ENCODE peak calls at places on chromosomes 12 and 14, in five cellular contexts. One of them, this sample, is unnamed.

GRCh38 chr12:27620121-27620520 is 76.1 kb upstream of the REP15 start:
- DNase-seq in GM23248: no peak
- DNase-seq in astrocyte: no peak
- DNase-seq in IMR-90: no peak
- DNase-seq in mesendoderm: no peak
- DNase-seq in this sample: no peak

GRCh38 chr14:77022219-77022852 is 6.2 kb downstream of the IRF2BPL start:
- DNase-seq in GM23248: no peak
- DNase-seq in IMR-90: no peak
- DNase-seq in mesendoderm: no peak
- DNase-seq in astrocyte: no peak
- DNase-seq in this sample: no peak

GRCh38 chr14:26525057-26525456 is 72.8 kb downstream of the NOVA1 start:
- DNase-seq in astrocyte: no peak
- DNase-seq in IMR-90: no peak
- DNase-seq in mesendoderm: no peak
- DNase-seq in GM23248: peak
- DNase-seq in this sample: no peak

GRCh38 chr14:76936483-76936882 is 92.0 kb downstream of the IRF2BPL start:
- DNase-seq in astrocyte: peak
- DNase-seq in IMR-90: peak
- DNase-seq in mesendoderm: no peak
- DNase-seq in GM23248: peak
- DNase-seq in this sample: no peak

GRCh38 chr14:81219821-81220487 is 805 bp downstream of the GTF2A1 start:
- DNase-seq in mesendoderm: peak
- DNase-seq in GM23248: peak
- DNase-seq in IMR-90: peak
- DNase-seq in astrocyte: no peak
- DNase-seq in this sample: peak

GRCh38 chr12:89138048-89138852 is 214.1 kb downstream of the DUSP6 start:
- DNase-seq in GM23248: peak
- DNase-seq in astrocyte: peak
- DNase-seq in mesendoderm: no peak
- DNase-seq in IMR-90: peak
- DNase-seq in this sample: no peak

GRCh38 chr12:120988658-120989057 is 10.3 kb downstream of the HNF1A start:
- DNase-seq in IMR-90: no peak
- DNase-seq in GM23248: no peak
- DNase-seq in astrocyte: no peak
- DNase-seq in mesendoderm: no peak
- DNase-seq in this sample: no peak

GRCh38 chr12:76198839-76199238 is 114.4 kb upstream of the NAP1L1 start:
- DNase-seq in GM23248: no peak
- DNase-seq in mesendoderm: no peak
- DNase-seq in astrocyte: no peak
- DNase-seq in IMR-90: no peak
- DNase-seq in this sample: no peak

GRCh38 chr12:67911789-67912188 is 77.5 kb upstream of the IFNG-AS1 start:
- DNase-seq in IMR-90: no peak
- DNase-seq in GM23248: no peak
- DNase-seq in mesendoderm: no peak
- DNase-seq in astrocyte: no peak
- DNase-seq in this sample: no peak

GRCh38 chr14:88194531-88194930 is 128.5 kb downstream of the KCNK10 start:
- DNase-seq in GM23248: no peak
- DNase-seq in astrocyte: no peak
- DNase-seq in mesendoderm: peak
- DNase-seq in IMR-90: no peak
- DNase-seq in this sample: no peak

GRCh38 chr12:132776816-132777568 is 15.4 kb upstream of the ANKLE2 start:
- DNase-seq in GM23248: no peak
- DNase-seq in mesendoderm: no peak
- DNase-seq in IMR-90: peak
- DNase-seq in astrocyte: peak
- DNase-seq in this sample: no peak

GRCh38 chr12:108727868-108728735 is 3.2 kb downstream of the CORO1C start:
- DNase-seq in astrocyte: peak
- DNase-seq in mesendoderm: no peak
- DNase-seq in GM23248: no peak
- DNase-seq in IMR-90: no peak
- DNase-seq in this sample: no peak

GRCh38 chr14:99729991-99730875 is 46.1 kb downstream of the CYP46A1 start:
- DNase-seq in astrocyte: no peak
- DNase-seq in IMR-90: peak
- DNase-seq in mesendoderm: peak
- DNase-seq in GM23248: peak
- DNase-seq in this sample: peak

GRCh38 chr12:118714051-118714460 is 267.3 kb upstream of the SRRM4 start:
- DNase-seq in astrocyte: no peak
- DNase-seq in GM23248: peak
- DNase-seq in mesendoderm: peak
- DNase-seq in IMR-90: no peak
- DNase-seq in this sample: peak

GRCh38 chr14:76908834-76909233 is 82.6 kb downstream of the LRRC74A start:
- DNase-seq in GM23248: no peak
- DNase-seq in mesendoderm: no peak
- DNase-seq in astrocyte: no peak
- DNase-seq in IMR-90: no peak
- DNase-seq in this sample: no peak

GRCh38 chr12:92408072-92408900 is 262.6 kb upstream of the BTG1 start:
- DNase-seq in IMR-90: no peak
- DNase-seq in astrocyte: no peak
- DNase-seq in GM23248: peak
- DNase-seq in mesendoderm: peak
- DNase-seq in this sample: peak

GRCh38 chr12:123949118-123949774 is 23.4 kb downstream of the CCDC92 start:
- DNase-seq in IMR-90: no peak
- DNase-seq in GM23248: no peak
- DNase-seq in astrocyte: no peak
- DNase-seq in mesendoderm: no peak
- DNase-seq in this sample: no peak

GRCh38 chr12:104747956-104748355 is 210.1 kb downstream of the SLC41A2 start:
- DNase-seq in GM23248: no peak
- DNase-seq in mesendoderm: no peak
- DNase-seq in IMR-90: no peak
- DNase-seq in astrocyte: no peak
- DNase-seq in this sample: peak

GRCh38 chr12:76634074-76634570 is 74.6 kb upstream of the OSBPL8 start:
- DNase-seq in astrocyte: no peak
- DNase-seq in IMR-90: no peak
- DNase-seq in mesendoderm: peak
- DNase-seq in GM23248: no peak
- DNase-seq in this sample: no peak

GRCh38 chr12:3005736-3006135 is 46.5 kb downstream of the TEAD4 start:
- DNase-seq in mesendoderm: no peak
- DNase-seq in GM23248: peak
- DNase-seq in astrocyte: peak
- DNase-seq in IMR-90: peak
- DNase-seq in this sample: no peak

GRCh38 chr12:122265433-122265832 is 861 bp downstream of the VPS33A start:
- DNase-seq in mesendoderm: no peak
- DNase-seq in astrocyte: no peak
- DNase-seq in IMR-90: no peak
- DNase-seq in GM23248: peak
- DNase-seq in this sample: no peak

GRCh38 chr12:94793191-94793595 is 142.8 kb upstream of the TMCC3 start:
- DNase-seq in IMR-90: peak
- DNase-seq in GM23248: no peak
- DNase-seq in mesendoderm: peak
- DNase-seq in astrocyte: no peak
- DNase-seq in this sample: peak

GRCh38 chr14:64705406-64706118 is 1.3 kb downstream of the PLEKHG3 start:
- DNase-seq in GM23248: peak
- DNase-seq in astrocyte: no peak
- DNase-seq in IMR-90: no peak
- DNase-seq in mesendoderm: peak
- DNase-seq in this sample: peak

GRCh38 chr14:64706552-64707193 is 2.4 kb downstream of the PLEKHG3 start:
- DNase-seq in GM23248: no peak
- DNase-seq in astrocyte: no peak
- DNase-seq in IMR-90: no peak
- DNase-seq in mesendoderm: peak
- DNase-seq in this sample: peak

GRCh38 chr14:64704743-64705405 is 650 bp downstream of the PLEKHG3 start:
- DNase-seq in astrocyte: no peak
- DNase-seq in IMR-90: peak
- DNase-seq in mesendoderm: peak
- DNase-seq in GM23248: peak
- DNase-seq in this sample: peak

GRCh38 chr14:64707661-64708060 is 3.4 kb downstream of the PLEKHG3 start:
- DNase-seq in mesendoderm: peak
- DNase-seq in GM23248: peak
- DNase-seq in astrocyte: peak
- DNase-seq in IMR-90: peak
- DNase-seq in this sample: peak

DNA sequence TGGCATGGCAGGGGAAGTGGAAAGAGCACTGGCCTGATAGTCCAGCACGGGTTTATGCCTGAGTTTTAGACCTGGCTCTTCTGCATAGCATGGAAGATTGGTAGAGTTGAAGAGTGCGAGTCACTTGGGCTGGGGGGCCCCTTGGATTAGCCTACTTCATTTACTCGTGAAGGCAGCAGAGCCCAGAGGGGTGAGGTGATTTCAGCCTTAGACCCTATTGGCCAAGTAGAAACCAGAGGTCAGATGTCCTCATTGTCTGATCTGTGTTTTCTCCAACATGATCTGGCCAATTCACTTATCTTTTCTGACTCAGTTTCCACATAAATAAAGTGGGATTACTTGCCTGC is 1.9 kb downstream of the PLEKHG3 start:
- DNase-seq in GM23248: no peak
- DNase-seq in astrocyte: no peak
- DNase-seq in mesendoderm: peak
- DNase-seq in IMR-90: no peak
- DNase-seq in this sample: no peak
- H3K9ac ChIP-seq in GM23248: no peak
- H3K9ac ChIP-seq in astrocyte: peak
- H3K9ac ChIP-seq in mesendoderm: peak
- H3K9ac ChIP-seq in IMR-90: no peak
- H3K9ac ChIP-seq in this sample: no peak

GRCh38 chr12:50642035-50642451 is 121.9 kb upstream of the ATF1 start:
- DNase-seq in mesendoderm: no peak
- DNase-seq in IMR-90: peak
- DNase-seq in GM23248: peak
- DNase-seq in astrocyte: peak
- DNase-seq in this sample: no peak
- H3K4me3 ChIP-seq in mesendoderm: no peak
- H3K4me3 ChIP-seq in IMR-90: no peak
- H3K4me3 ChIP-seq in GM23248: no peak
- H3K4me3 ChIP-seq in astrocyte: no peak
- H3K4me3 ChIP-seq in this sample: no peak

GRCh38 chr14:56120091-56120632 is 2.0 kb downstream of the PELI2 start:
- DNase-seq in GM23248: peak
- DNase-seq in IMR-90: peak
- DNase-seq in astrocyte: no peak
- DNase-seq in mesendoderm: peak
- DNase-seq in this sample: no peak

GRCh38 chr14:56116128-56116900 is 1.9 kb upstream of the PELI2 start:
- DNase-seq in astrocyte: no peak
- DNase-seq in mesendoderm: no peak
- DNase-seq in GM23248: no peak
- DNase-seq in IMR-90: no peak
- DNase-seq in this sample: no peak

GRCh38 chr14:56118611-56119181 is 485 bp downstream of the PELI2 start:
- DNase-seq in mesendoderm: no peak
- DNase-seq in IMR-90: no peak
- DNase-seq in GM23248: peak
- DNase-seq in astrocyte: no peak
- DNase-seq in this sample: peak

GRCh38 chr14:56119221-56119967 is 1.2 kb downstream of the PELI2 start:
- DNase-seq in GM23248: peak
- DNase-seq in mesendoderm: peak
- DNase-seq in astrocyte: no peak
- DNase-seq in IMR-90: peak
- DNase-seq in this sample: peak

DNA sequence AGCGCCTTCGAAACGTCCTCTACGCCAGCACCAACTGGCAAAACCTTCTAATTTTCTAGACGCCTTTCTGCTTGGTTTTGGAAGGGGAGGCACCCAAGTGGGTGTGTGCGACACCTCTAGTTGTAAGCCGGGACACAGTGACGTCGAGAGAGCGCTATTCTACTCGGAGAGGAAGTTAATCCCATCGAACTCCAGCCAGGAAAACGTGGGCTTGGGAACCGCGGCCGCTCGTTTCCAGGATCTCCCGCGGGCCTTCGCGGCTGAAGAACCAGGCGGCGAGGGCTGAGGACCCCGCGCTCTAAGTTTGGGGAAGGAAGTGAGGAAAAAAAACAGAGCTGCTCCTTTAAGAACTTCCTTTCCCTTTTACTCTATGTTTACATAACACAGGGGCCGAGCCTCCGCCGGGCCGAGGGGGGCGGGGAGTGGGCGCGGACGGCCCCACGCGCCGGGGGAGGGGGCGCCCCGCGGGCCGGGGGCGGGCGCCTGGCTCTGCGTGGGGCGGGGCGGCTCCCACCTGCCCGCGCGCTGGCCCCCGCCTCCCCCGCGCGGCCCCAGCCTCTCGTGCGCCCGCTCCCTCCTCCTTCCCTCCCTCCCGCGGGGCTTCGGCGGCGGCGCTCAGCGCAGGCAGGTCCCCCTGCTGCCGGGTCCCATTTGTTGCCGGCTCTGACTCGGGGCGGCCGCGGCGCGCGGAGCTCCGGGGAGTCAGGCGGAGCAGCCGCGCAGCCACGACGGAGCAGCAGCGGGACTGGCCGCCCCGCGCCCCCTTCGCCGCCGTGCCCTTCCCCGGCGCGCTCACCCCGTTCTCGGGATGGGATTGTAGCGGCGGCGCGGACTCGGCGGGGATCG is at the start of gene PELI2:
- DNase-seq in IMR-90: peak
- DNase-seq in GM23248: peak
- DNase-seq in astrocyte: peak
- DNase-seq in mesendoderm: peak
- DNase-seq in this sample: peak
- H3K9ac ChIP-seq in IMR-90: peak
- H3K9ac ChIP-seq in GM23248: peak
- H3K9ac ChIP-seq in astrocyte: peak
- H3K9ac ChIP-seq in mesendoderm: peak
- H3K9ac ChIP-seq in this sample: peak

DNA sequence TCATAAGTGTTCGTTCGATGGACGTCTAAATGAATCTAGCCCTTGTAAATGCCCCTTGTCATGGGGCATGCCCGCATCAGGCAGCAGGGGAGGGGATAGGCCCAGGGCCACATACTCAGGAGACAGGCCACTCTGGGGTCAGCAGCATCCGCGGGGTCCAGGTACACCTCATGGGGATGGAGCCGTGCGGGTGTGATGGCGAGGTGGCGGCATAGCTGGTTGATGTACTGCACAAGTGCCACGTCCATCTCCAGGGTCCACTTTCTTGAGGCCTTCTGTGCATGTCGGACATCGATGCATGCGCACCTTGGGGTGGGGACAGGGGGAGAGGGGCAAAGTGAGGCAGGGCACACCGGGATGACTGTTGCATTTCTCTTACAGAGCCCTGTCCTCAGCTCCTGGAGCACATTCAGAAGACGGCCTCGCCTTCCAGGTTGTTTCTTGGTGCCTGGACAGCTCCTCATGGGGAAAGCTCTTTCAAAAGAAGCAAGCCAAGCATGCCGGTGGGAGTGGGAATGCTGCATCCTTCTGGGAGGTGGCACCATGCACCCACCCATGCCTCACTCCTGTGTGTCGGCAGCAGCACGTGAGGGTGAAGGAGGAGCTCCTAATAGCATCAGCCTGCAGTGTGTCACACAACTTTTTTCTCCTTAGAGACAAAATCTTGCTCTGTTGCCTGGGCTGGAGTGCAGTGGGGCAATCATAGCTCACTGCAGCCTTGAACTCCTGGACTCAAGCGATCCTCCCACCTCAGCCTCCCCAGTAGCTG is 47.4 kb downstream of the TRAFD1 start:
- DNase-seq in astrocyte: no peak
- DNase-seq in IMR-90: no peak
- DNase-seq in GM23248: no peak
- DNase-seq in mesendoderm: no peak
- DNase-seq in this sample: no peak
- H3K4me3 ChIP-seq in astrocyte: no peak
- H3K4me3 ChIP-seq in IMR-90: no peak
- H3K4me3 ChIP-seq in GM23248: no peak
- H3K4me3 ChIP-seq in mesendoderm: no peak
- H3K4me3 ChIP-seq in this sample: no peak